ENCODE peak calls at places on chromosomes 13 and 19, in eight cellular contexts. W, L, R, H, S, B, Q and Z are unnamed samples. For H3K4me1, the result is how much of the 10 kb centered on the place peaks cover.

GRCh38 chr13:109918179-109918651 is 131.8 kb upstream of the IRS2 start:
- DNase-seq in W (peak), L (no peak), R (no peak), H (no peak), S (no peak), B (no peak), Q (no peak), Z (no peak)

GRCh38 chr13:36418022-36418805 is 14.1 kb upstream of the CCNA1 start:
- DNase-seq in W (no peak), L (no peak), R (no peak), H (no peak), S (no peak), B (peak), Q (peak), Z (peak)

GRCh38 chr19:1237754-1238372 is at the start of gene CBARP:
- DNase-seq in W (peak), L (no peak), R (peak), H (no peak), S (no peak), B (no peak), Q (no peak), Z (no peak)

GRCh38 chr19:42122691-42123607 is 9.3 kb downstream of the POU2F2 start:
- DNase-seq in W (no peak), L (no peak), R (no peak), H (no peak), S (no peak), B (no peak), Q (no peak), Z (no peak)

GRCh38 chr13:27381601-27382000 is 42.8 kb upstream of the GTF3A start:
- DNase-seq in W (no peak), L (no peak), R (no peak), H (no peak), S (no peak), B (no peak), Q (no peak), Z (no peak)

GRCh38 chr13:57629391-57629804 is 2.1 kb upstream of the PCDH17 start:
- DNase-seq in W (no peak), L (no peak), R (peak), H (no peak), S (no peak), B (no peak), Q (no peak), Z (no peak)

GRCh38 chr13:36815069-36815468 is 4.0 kb upstream of the RFXAP start:
- DNase-seq in W (no peak), L (no peak), R (no peak), H (no peak), S (no peak), B (no peak), Q (no peak), Z (no peak)

GRCh38 chr13:77500094-77500493 is 35.4 kb upstream of the SCEL start:
- DNase-seq in W (no peak), L (no peak), R (no peak), H (no peak), S (no peak), B (no peak), Q (no peak), Z (no peak)

GRCh38 chr13:100826441-100826840 is 151.8 kb upstream of the TMTC4 start:
- DNase-seq in W (no peak), L (no peak), R (no peak), H (no peak), S (no peak), B (no peak), Q (peak), Z (no peak)

GRCh38 chr19:51799998-51800848 is 5.3 kb downstream of the FPR3 start:
- DNase-seq in W (no peak), L (no peak), R (peak), H (no peak), S (peak), B (no peak), Q (no peak), Z (no peak)

GRCh38 chr13:27005976-27006518 is 165.6 kb downstream of the USP12 start:
- DNase-seq in W (no peak), L (no peak), R (no peak), H (no peak), S (no peak), B (no peak), Q (no peak), Z (no peak)

GRCh38 chr13:99366075-99366987 is 59.1 kb upstream of the GPR183 start:
- DNase-seq in W (no peak), L (no peak), R (no peak), H (no peak), S (no peak), B (no peak), Q (no peak), Z (no peak)

GRCh38 chr19:16378291-16378889 is 53.8 kb downstream of the KLF2 start:
- DNase-seq in W (no peak), L (no peak), R (no peak), H (no peak), S (no peak), B (no peak), Q (no peak), Z (no peak)

GRCh38 chr19:51016798-51017683 is 2.5 kb downstream of the KLK10 start:
- DNase-seq in W (no peak), L (peak), R (peak), H (no peak), S (peak), B (peak), Q (no peak), Z (peak)

GRCh38 chr19:52200044-52200443 is 10.2 kb downstream of the PPP2R1A start:
- DNase-seq in W (peak), L (no peak), R (peak), H (no peak), S (no peak), B (peak), Q (no peak), Z (peak)

GRCh38 chr19:7605490-7606222 is 10.0 kb downstream of the CAMSAP3 start:
- DNase-seq in W (no peak), L (no peak), R (no peak), H (no peak), S (no peak), B (peak), Q (peak), Z (no peak)

GRCh38 chr13:38933786-38934185 is 56.8 kb downstream of the STOML3 start:
- DNase-seq in W (no peak), L (no peak), R (no peak), H (no peak), S (no peak), B (no peak), Q (no peak), Z (no peak)

GRCh38 chr19:54526972-54527371 is 24.3 kb downstream of the LAIR2 start:
- DNase-seq in W (no peak), L (no peak), R (no peak), H (no peak), S (no peak), B (no peak), Q (no peak), Z (no peak)

GRCh38 chr19:7915250-7916136 is 863 bp downstream of the TGFBR3L start:
- DNase-seq in W (no peak), L (no peak), R (no peak), H (no peak), S (no peak), B (no peak), Q (no peak), Z (no peak)

GRCh38 chr19:58476498-58477015 is 405 bp downstream of the ZNF446 start:
- DNase-seq in W (no peak), L (no peak), R (peak), H (no peak), S (no peak), B (no peak), Q (no peak), Z (no peak)

GRCh38 chr19:3770136-3771032 is 1.6 kb downstream of the RAX2 start:
- DNase-seq in W (no peak), L (no peak), R (no peak), H (no peak), S (no peak), B (no peak), Q (no peak), Z (no peak)

GRCh38 chr19:45827459-45828093 is 12.5 kb upstream of the RSPH6A start:
- DNase-seq in W (no peak), L (no peak), R (no peak), H (no peak), S (no peak), B (no peak), Q (no peak), Z (no peak)

GRCh38 chr13:21668665-21669599 is 1.9 kb upstream of the FGF9 start:
- DNase-seq in W (peak), L (no peak), R (no peak), H (no peak), S (no peak), B (no peak), Q (peak), Z (no peak)

GRCh38 chr13:97976551-97977375 is 23.3 kb downstream of the IPO5 start:
- DNase-seq in W (no peak), L (no peak), R (no peak), H (no peak), S (no peak), B (peak), Q (peak), Z (no peak)

GRCh38 chr13:26968431-26969335 is 202.9 kb downstream of the USP12 start:
- DNase-seq in W (no peak), L (no peak), R (no peak), H (no peak), S (no peak), B (no peak), Q (no peak), Z (no peak)

GRCh38 chr19:13138171-13138915 is 11.8 kb downstream of the STX10 start:
- DNase-seq in W (no peak), L (no peak), R (no peak), H (no peak), S (no peak), B (no peak), Q (no peak), Z (no peak)

GRCh38 chr19:31139871-31140505 is 209.2 kb downstream of the TSHZ3 start:
- DNase-seq in W (no peak), L (no peak), R (no peak), H (no peak), S (no peak), B (peak), Q (no peak), Z (peak)

GRCh38 chr19:38657633-38658222 is 10.3 kb downstream of the ACTN4 start:
- DNase-seq in W (no peak), L (peak), R (no peak), H (no peak), S (no peak), B (peak), Q (no peak), Z (peak)

GRCh38 chr13:34155931-34156607 is 338.1 kb downstream of the RFC3 start:
- DNase-seq in W (no peak), L (no peak), R (no peak), H (no peak), S (no peak), B (peak), Q (no peak), Z (peak)

GRCh38 chr13:46804391-46804815 is 7.4 kb upstream of the ESD start:
- DNase-seq in W (no peak), L (peak), R (no peak), H (no peak), S (no peak), B (peak), Q (no peak), Z (peak)

GRCh38 chr19:28239270-28239669 is 973.7 kb downstream of the UQCRFS1 start:
- DNase-seq in W (no peak), L (no peak), R (no peak), H (no peak), S (no peak), B (no peak), Q (no peak), Z (no peak)
- TF ChIP-seq CTCF in W (no peak), L (no peak), R (no peak), H (no peak), S (no peak), B (peak), Q (peak), Z (no peak)

GRCh38 chr19:18097217-18097992 is at the start of gene MAST3:
- DNase-seq in W (peak), L (peak), R (peak), H (peak), S (peak), B (peak), Q (peak), Z (no peak)
- H3K27ac ChIP-seq in W (no peak), L (peak), R (no peak), H (peak), S (no peak), B (no peak), Q (no peak), Z (no peak)

GRCh38 chr19:48714759-48715261 is 4.7 kb downstream of the MAMSTR start:
- DNase-seq in W (no peak), L (no peak), R (no peak), H (no peak), S (no peak), B (no peak), Q (no peak), Z (no peak)

GRCh38 chr19:48715276-48715675 is 4.2 kb downstream of the MAMSTR start:
- DNase-seq in W (no peak), L (no peak), R (peak), H (no peak), S (no peak), B (no peak), Q (no peak), Z (no peak)

GRCh38 chr19:48717059-48717395 is 2.5 kb downstream of the MAMSTR start:
- DNase-seq in W (no peak), L (no peak), R (no peak), H (no peak), S (no peak), B (no peak), Q (no peak), Z (no peak)

GRCh38 chr19:48713864-48714755 is 5.4 kb downstream of the MAMSTR start:
- DNase-seq in W (peak), L (peak), R (peak), H (peak), S (peak), B (peak), Q (peak), Z (peak)

DNA sequence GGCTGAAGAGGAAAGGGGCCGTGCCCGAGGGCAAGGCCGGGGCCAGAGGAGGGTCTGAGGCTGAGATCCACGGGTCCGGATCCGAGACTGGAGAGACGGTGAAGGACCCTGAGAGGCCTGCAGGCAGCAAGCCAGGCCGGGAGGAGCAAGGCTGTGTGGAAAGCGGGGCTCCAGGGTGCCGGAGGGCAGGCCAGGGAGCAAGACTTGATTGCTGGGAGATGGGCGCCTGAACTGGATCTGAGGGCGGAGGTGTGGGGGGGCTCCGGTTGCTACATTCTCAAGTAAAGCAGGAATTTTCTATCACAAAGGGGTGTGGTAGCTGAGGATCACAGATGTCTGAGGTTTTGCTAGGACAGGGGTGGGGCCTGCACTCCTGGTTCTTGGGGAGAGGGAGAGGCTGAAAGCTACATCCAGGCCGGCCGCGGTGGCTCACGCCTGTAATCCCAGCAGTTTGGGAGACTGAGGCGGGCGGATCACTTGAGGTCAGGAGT is 3.8 kb downstream of the MAMSTR start:
- DNase-seq in W (no peak), L (no peak), R (peak), H (no peak), S (no peak), B (no peak), Q (no peak), Z (no peak)
- H3K4me1 ChIP-seq in W (under half), L (under half), R (half or more), H (under half), S (under half), B (under half), Q (under half), Z (under half)

DNA sequence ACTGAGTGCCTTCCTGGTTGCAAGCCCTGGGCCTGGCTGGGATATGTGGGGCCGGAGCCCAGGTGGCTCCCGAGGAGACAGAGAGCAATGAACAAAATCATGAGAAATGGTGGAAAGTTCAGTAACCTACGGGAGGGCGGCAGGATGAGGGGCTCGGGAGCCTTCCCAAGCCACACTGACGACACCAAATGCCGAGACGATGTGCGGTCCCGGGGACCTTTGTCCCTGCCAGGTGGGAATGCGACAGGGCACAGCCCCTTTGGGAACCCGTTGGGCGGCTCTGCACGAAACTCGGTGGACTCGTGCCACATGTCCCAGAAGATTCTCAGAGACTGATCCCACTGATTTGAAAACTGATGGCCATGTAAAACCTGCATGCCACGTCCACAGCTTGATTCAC is 11.7 kb upstream of the ZNF14 start:
- DNase-seq in W (no peak), L (no peak), R (no peak), H (no peak), S (no peak), B (no peak), Q (no peak), Z (no peak)
- TF ChIP-seq CTCF in W (no peak), L (no peak), R (no peak), H (no peak), S (no peak), B (no peak), Q (no peak), Z (no peak)

GRCh38 chr19:2300533-2300932 is 7.4 kb downstream of the LINGO3 start:
- DNase-seq in W (no peak), L (no peak), R (no peak), H (no peak), S (no peak), B (no peak), Q (no peak), Z (no peak)
- H3K27ac ChIP-seq in W (no peak), L (no peak), R (no peak), H (no peak), S (no peak), B (no peak), Q (no peak), Z (no peak)

GRCh38 chr19:33275933-33276619 is 26.3 kb downstream of the CEBPA start:
- DNase-seq in W (no peak), L (no peak), R (no peak), H (no peak), S (no peak), B (no peak), Q (no peak), Z (no peak)
- H3K4me1 ChIP-seq in W (under half), L (under half), R (under half), H (under half), S (under half), B (under half), Q (under half), Z (under half)

GRCh38 chr13:32001392-32001768 is 30.2 kb upstream of the FRY start:
- DNase-seq in W (no peak), L (peak), R (peak), H (no peak), S (no peak), B (peak), Q (peak), Z (peak)
- TF ChIP-seq CTCF in W (peak), L (peak), R (peak), H (no peak), S (peak), B (peak), Q (peak), Z (peak)

GRCh38 chr19:36331353-36332228 is 47.4 kb downstream of the ZFP14 start:
- DNase-seq in W (peak), L (peak), R (peak), H (peak), S (peak), B (peak), Q (peak), Z (peak)
- H3K27ac ChIP-seq in W (peak), L (no peak), R (peak), H (peak), S (peak), B (no peak), Q (no peak), Z (no peak)